ENCODE peak calls at places on chromosomes 4 and X, in eight cellular contexts. L is GM23248; F is left ventricle myocardium inferior; J is pancreas; D is T47D; Z is stimulated activated CD8-positive, alpha-beta memory T cell treated with anti-CD3 and anti-CD28 coated beads, Interleukin-15, amount 100 ng/mL, for 1 hour; C is hepatocyte; Y is ecto neural progenitor cell. K is an unnamed sample.

GRCh38 chrX:15750611-15751159 is 12.6 kb downstream of the CA5B start:
- DNase-seq in D (no peak), C (no peak), F (no peak), Y (no peak), J (no peak), Z (no peak), L (peak), K (no peak)

GRCh38 chrX:122363112-122363511 is 821.0 kb upstream of the GRIA3 start:
- DNase-seq in F (no peak), Z (no peak), L (no peak), C (no peak), D (no peak), J (no peak), Y (no peak), K (no peak)

GRCh38 chrX:73021361-73022092 is 18.8 kb downstream of the PABPC1L2B start:
- DNase-seq in Z (no peak), F (no peak), L (no peak), J (no peak), D (no peak), C (no peak), Y (no peak), K (no peak)

GRCh38 chrX:83008415-83008814 is 499.7 kb upstream of the POU3F4 start:
- DNase-seq in Y (no peak), Z (no peak), L (peak), J (no peak), F (no peak), C (peak), D (no peak), K (no peak)

GRCh38 chr4:20878806-20879205 is 178.5 kb downstream of the PACRGL start:
- DNase-seq in D (no peak), F (no peak), J (no peak), Y (no peak), Z (no peak), L (no peak), C (no peak), K (no peak)

GRCh38 chr4:185504098-185505047 is 30.9 kb downstream of the PDLIM3 start:
- DNase-seq in Y (no peak), D (no peak), F (peak), Z (no peak), J (no peak), C (no peak), L (peak), K (no peak)

GRCh38 chr4:98482847-98483806 is 175.3 kb downstream of the TSPAN5 start:
- DNase-seq in J (no peak), Z (no peak), D (no peak), L (peak), Y (no peak), C (no peak), F (no peak), K (no peak)

GRCh38 chrX:123771449-123772064 is 38.7 kb upstream of the THOC2 start:
- DNase-seq in F (no peak), Z (no peak), D (no peak), Y (no peak), C (no peak), L (no peak), J (no peak), K (no peak)

GRCh38 chr4:125140966-125141495 is 173.7 kb upstream of the FAT4 start:
- DNase-seq in Z (no peak), Y (no peak), F (no peak), J (no peak), D (no peak), L (peak), C (no peak), K (no peak)

GRCh38 chr4:57234252-57234775 is 124.1 kb upstream of the IGFBP7 start:
- DNase-seq in Y (no peak), J (no peak), D (no peak), F (no peak), Z (no peak), C (no peak), L (no peak), K (no peak)

GRCh38 chr4:163688856-163689255 is 194.4 kb downstream of the TMA16 start:
- DNase-seq in F (no peak), J (no peak), D (no peak), Z (no peak), Y (no peak), L (no peak), C (no peak), K (no peak)

GRCh38 chr4:78618426-78618825 is 66.9 kb downstream of the ANXA3 start:
- DNase-seq in Z (no peak), F (no peak), C (no peak), J (no peak), D (no peak), Y (no peak), L (peak), K (no peak)

GRCh38 chr4:133148690-133149363 is at the start of gene PCDH10:
- DNase-seq in Z (no peak), F (peak), D (no peak), Y (peak), C (peak), L (peak), J (peak), K (peak)

GRCh38 chr4:26131711-26132110 is 189.1 kb upstream of the RBPJ start:
- DNase-seq in J (no peak), F (no peak), D (no peak), C (no peak), Z (peak), L (no peak), Y (no peak), K (no peak)

GRCh38 chr4:122772311-122772710 is 39.8 kb downstream of the BBS12 start:
- DNase-seq in Z (no peak), D (no peak), F (no peak), L (peak), Y (no peak), J (no peak), C (no peak), K (no peak)

GRCh38 chrX:23805379-23805778 is 22.4 kb downstream of the SAT1 start:
- DNase-seq in J (no peak), C (no peak), L (no peak), Z (no peak), F (no peak), D (no peak), Y (no peak), K (no peak)

GRCh38 chr4:151266542-151266941 is 10.4 kb upstream of the PRSS48 start:
- DNase-seq in C (no peak), Z (no peak), L (peak), F (no peak), D (no peak), J (no peak), Y (no peak), K (no peak)

GRCh38 chr4:163165217-163166017 is 1.3 kb downstream of the NAF1 start:
- DNase-seq in F (no peak), D (no peak), L (peak), Y (no peak), Z (no peak), C (no peak), J (no peak), K (no peak)

GRCh38 chr4:147560632-147561031 is 56.6 kb upstream of the TMEM184C start:
- DNase-seq in C (no peak), J (no peak), Y (no peak), L (peak), Z (no peak), F (no peak), D (no peak), K (no peak)

GRCh38 chr4:126853715-126854114 is 779.0 kb upstream of the INTU start:
- DNase-seq in Z (no peak), D (no peak), F (no peak), L (no peak), Y (no peak), J (no peak), C (no peak), K (no peak)

GRCh38 chr4:135552131-135552530 is 1350.5 kb upstream of the PABPC4L start:
- DNase-seq in Z (no peak), Y (no peak), D (no peak), C (no peak), F (no peak), J (no peak), L (no peak), K (no peak)

GRCh38 chrX:13834316-13834715 is 17.4 kb upstream of the GPM6B start:
- DNase-seq in Z (no peak), L (no peak), D (no peak), Y (no peak), F (no peak), J (no peak), C (no peak), K (no peak)

GRCh38 chr4:1072830-1073446 is 40.4 kb downstream of the RNF212 start:
- DNase-seq in L (peak), D (peak), C (peak), F (no peak), Z (peak), J (peak), Y (peak), K (peak)

GRCh38 chr4:4651811-4652609 is 110.2 kb upstream of the STX18 start:
- DNase-seq in C (no peak), F (no peak), D (no peak), Y (peak), Z (no peak), J (no peak), L (no peak), K (no peak)

GRCh38 chrX:80512924-80513323 is 92.7 kb downstream of the TENT5D start:
- DNase-seq in J (no peak), D (no peak), L (no peak), Z (no peak), Y (no peak), C (no peak), F (no peak), K (no peak)

GRCh38 chr4:78561677-78562076 is 10.1 kb downstream of the ANXA3 start:
- DNase-seq in Z (no peak), Y (no peak), F (no peak), L (peak), C (no peak), D (no peak), J (no peak), K (no peak)

GRCh38 chr4:172927096-172927495 is 241.5 kb upstream of the GALNT7 start:
- DNase-seq in Y (no peak), L (no peak), J (no peak), Z (no peak), F (no peak), C (no peak), D (no peak), K (no peak)

GRCh38 chr4:6617246-6617645 is 23.2 kb upstream of the MRFAP1 start:
- DNase-seq in C (no peak), L (no peak), Y (no peak), D (no peak), Z (no peak), F (no peak), J (no peak), K (no peak)

GRCh38 chr4:168511780-168512467 is 15.1 kb downstream of the PALLD start:
- DNase-seq in J (no peak), L (no peak), F (no peak), D (no peak), C (no peak), Z (peak), Y (no peak), K (no peak)

GRCh38 chr4:12729384-12729783 is 754.8 kb downstream of the RAB28 start:
- DNase-seq in Z (no peak), D (no peak), Y (no peak), J (no peak), L (peak), F (no peak), C (peak), K (no peak)

GRCh38 chrX:24479924-24480722 is 15.0 kb downstream of the PDK3 start:
- DNase-seq in Y (no peak), C (no peak), D (peak), J (no peak), F (no peak), L (no peak), Z (peak), K (no peak)

GRCh38 chr4:156906325-156906724 is 65.3 kb downstream of the PDGFC start:
- DNase-seq in J (no peak), D (no peak), C (no peak), L (no peak), Z (no peak), F (no peak), Y (no peak), K (no peak)

GRCh38 chr4:126790633-126791032 is 842.1 kb upstream of the INTU start:
- DNase-seq in L (peak), Y (no peak), C (no peak), Z (no peak), D (no peak), J (no peak), F (no peak), K (no peak)

GRCh38 chr4:3810111-3810680 is 44.0 kb downstream of the ADRA2C start:
- DNase-seq in C (no peak), D (no peak), Z (no peak), F (no peak), Y (no peak), J (peak), L (no peak), K (no peak)

GRCh38 chrX:101057095-101057714 is 5.3 kb upstream of the TRMT2B start:
- DNase-seq in C (no peak), L (peak), Y (no peak), J (no peak), Z (no peak), F (no peak), D (no peak), K (peak)

K was measured in 8988T.